ENCODE peak calls at places on chromosomes 4 and X, in nine cellular contexts. S is SK-N-SH; D is heart right ventricle; K is prostate gland; G is CD8-positive, alpha-beta T cell; F is HL-60; I is psoas muscle; M is bronchial epithelial cell; U is GM12865. Y is an unnamed sample.

GRCh38 chrX:106726485-106727437 is at the start of gene RNF128:
- DNase-seq in S (peak), D (peak), K (peak), G (no peak), F (no peak), I (peak), M (peak), U (no peak), Y (peak)

GRCh38 chrX:72021975-72022374 is 109.7 kb downstream of the RTL5 start:
- DNase-seq in S (no peak), D (no peak), K (no peak), G (no peak), F (no peak), I (no peak), M (no peak), U (peak), Y (no peak)

GRCh38 chr4:121951570-121952110 is at the start of gene TRPC3:
- DNase-seq in S (peak), D (peak), K (no peak), G (peak), F (no peak), I (peak), M (no peak), U (peak), Y (peak)

GRCh38 chrX:981791-982626 is 230.4 kb downstream of the CRLF2 start:
- DNase-seq in S (no peak), D (no peak), K (no peak), G (no peak), F (no peak), I (no peak), M (no peak), U (no peak), Y (no peak)

GRCh38 chrX:133880032-133880443 is 105.4 kb downstream of the GPC3 start:
- DNase-seq in S (no peak), D (no peak), K (no peak), G (no peak), F (no peak), I (no peak), M (no peak), U (peak), Y (no peak)

GRCh38 chr4:183441276-183441675 is 3.2 kb upstream of the CDKN2AIP start:
- DNase-seq in S (no peak), D (no peak), K (peak), G (no peak), F (no peak), I (no peak), M (no peak), U (no peak), Y (no peak)

GRCh38 chr4:108359130-108359709 is 190.5 kb upstream of the LEF1 start:
- DNase-seq in S (no peak), D (no peak), K (no peak), G (peak), F (no peak), I (no peak), M (no peak), U (peak), Y (no peak)

GRCh38 chr4:114782842-114783595 is 184.4 kb downstream of the UGT8 start:
- DNase-seq in S (no peak), D (no peak), K (no peak), G (no peak), F (no peak), I (no peak), M (no peak), U (no peak), Y (no peak)

GRCh38 chr4:163748474-163748873 is 254.0 kb downstream of the TMA16 start:
- DNase-seq in S (peak), D (no peak), K (no peak), G (no peak), F (no peak), I (no peak), M (peak), U (no peak), Y (no peak)

GRCh38 chr4:112083587-112084347 is 61.5 kb upstream of the FAM241A start:
- DNase-seq in S (no peak), D (no peak), K (no peak), G (no peak), F (no peak), I (no peak), M (peak), U (no peak), Y (no peak)

GRCh38 chrX:47815901-47816845 is 20.5 kb upstream of the ZNF81 start:
- DNase-seq in S (no peak), D (no peak), K (no peak), G (no peak), F (no peak), I (no peak), M (peak), U (no peak), Y (peak)

GRCh38 chrX:119989905-119990408 is 46.4 kb upstream of the NKAP start:
- DNase-seq in S (no peak), D (no peak), K (no peak), G (no peak), F (no peak), I (no peak), M (no peak), U (no peak), Y (no peak)

GRCh38 chr4:187811586-187811985 is 184.0 kb upstream of the ZFP42 start:
- DNase-seq in S (no peak), D (no peak), K (no peak), G (no peak), F (no peak), I (no peak), M (no peak), U (no peak), Y (no peak)

GRCh38 chr4:20395160-20395773 is 143.6 kb downstream of the SLIT2 start:
- DNase-seq in S (no peak), D (no peak), K (peak), G (peak), F (no peak), I (no peak), M (peak), U (peak), Y (peak)

GRCh38 chrX:2484721-2485459 is 15.9 kb downstream of the DHRSX start:
- DNase-seq in S (no peak), D (peak), K (no peak), G (no peak), F (no peak), I (no peak), M (peak), U (no peak), Y (peak)

GRCh38 chr4:10080874-10081606 is 35.6 kb downstream of the WDR1 start:
- DNase-seq in S (peak), D (no peak), K (no peak), G (no peak), F (no peak), I (peak), M (no peak), U (no peak), Y (no peak)

GRCh38 chr4:1154126-1154522 is 18.3 kb downstream of the SPON2 start:
- DNase-seq in S (no peak), D (no peak), K (no peak), G (no peak), F (no peak), I (no peak), M (no peak), U (no peak), Y (no peak)
- H3K4me3 ChIP-seq in S (no peak), D (no peak), K (no peak), G (no peak), F (no peak), I (no peak), M (no peak), U (no peak), Y (no peak)

GRCh38 chr4:139768913-139769312 is 103.3 kb downstream of the MGST2 start:
- DNase-seq in S (no peak), D (no peak), K (no peak), G (no peak), F (no peak), I (no peak), M (peak), U (peak), Y (no peak)
- TF ChIP-seq CTCF in S (peak), D (peak), K (no peak), G (no peak), F (no peak), I (no peak), M (peak), U (peak), Y (no peak)

GRCh38 chr4:110610940-110611785 is 11.7 kb downstream of the PITX2 start:
- DNase-seq in S (no peak), D (no peak), K (no peak), G (no peak), F (no peak), I (no peak), M (no peak), U (no peak), Y (no peak)

GRCh38 chr4:110610620-110610939 is 12.3 kb downstream of the PITX2 start:
- DNase-seq in S (no peak), D (no peak), K (no peak), G (no peak), F (no peak), I (no peak), M (no peak), U (no peak), Y (no peak)

GRCh38 chr4:110612631-110613269 is 10.1 kb downstream of the PITX2 start:
- DNase-seq in S (no peak), D (no peak), K (no peak), G (no peak), F (no peak), I (no peak), M (no peak), U (no peak), Y (no peak)

GRCh38 chr4:110613710-110614109 is 9.2 kb downstream of the PITX2 start:
- DNase-seq in S (no peak), D (no peak), K (no peak), G (no peak), F (no peak), I (no peak), M (no peak), U (no peak), Y (no peak)

GRCh38 chr4:110611968-110612447 is 10.9 kb downstream of the PITX2 start:
- DNase-seq in S (no peak), D (no peak), K (no peak), G (no peak), F (no peak), I (no peak), M (no peak), U (no peak), Y (no peak)
- H3K4me3 ChIP-seq in S (no peak), D (no peak), K (no peak), G (no peak), F (no peak), I (no peak), M (no peak), U (no peak), Y (peak)

GRCh38 chr4:181030961-181031360 is 1212.2 kb upstream of the TENM3 start:
- DNase-seq in S (no peak), D (no peak), K (no peak), G (no peak), F (no peak), I (peak), M (peak), U (no peak), Y (peak)
- TF ChIP-seq CTCF in S (no peak), D (no peak), K (no peak), G (no peak), F (no peak), I (no peak), M (no peak), U (no peak), Y (no peak)

GRCh38 chrX:150362599-150363481 is at the start of gene MAMLD1:
- DNase-seq in S (peak), D (peak), K (peak), G (peak), F (peak), I (peak), M (peak), U (peak), Y (peak)
- H3K4me3 ChIP-seq in S (peak), D (peak), K (peak), G (peak), F (peak), I (peak), M (peak), U (no peak), Y (peak)

GRCh38 chrX:87583679-87584078 is 66.1 kb downstream of the KLHL4 start:
- DNase-seq in S (peak), D (no peak), K (no peak), G (no peak), F (no peak), I (no peak), M (no peak), U (peak), Y (no peak)
- TF ChIP-seq CTCF in S (peak), D (peak), K (no peak), G (no peak), F (no peak), I (peak), M (peak), U (peak), Y (no peak)